ENCODE peak calls at places on chromosome 1, in nine cellular contexts. One of them, this sample, is unnamed.

GRCh38 chr1:111827946-111828345 is 72.2 kb downstream of the DDX20 start:
- DNase-seq in fibroblast of villous mesenchyme: no peak
- DNase-seq in right lobe of liver: no peak
- DNase-seq in hepatocyte: no peak
- DNase-seq in heart right ventricle: no peak
- DNase-seq in astrocyte: no peak
- DNase-seq in keratinocyte: no peak
- DNase-seq in uterus: no peak
- DNase-seq in cardiac muscle cell: no peak
- DNase-seq in this sample: no peak

GRCh38 chr1:147700042-147700711 is 29.9 kb upstream of the ACP6 start:
- DNase-seq in fibroblast of villous mesenchyme: peak
- DNase-seq in right lobe of liver: peak
- DNase-seq in keratinocyte: no peak
- DNase-seq in cardiac muscle cell: peak
- DNase-seq in astrocyte: peak
- DNase-seq in hepatocyte: peak
- DNase-seq in uterus: peak
- DNase-seq in heart right ventricle: peak
- DNase-seq in this sample: peak

GRCh38 chr1:175232335-175232734 is 39.8 kb upstream of the KIAA0040 start:
- DNase-seq in cardiac muscle cell: no peak
- DNase-seq in uterus: no peak
- DNase-seq in hepatocyte: no peak
- DNase-seq in heart right ventricle: no peak
- DNase-seq in astrocyte: no peak
- DNase-seq in fibroblast of villous mesenchyme: no peak
- DNase-seq in keratinocyte: no peak
- DNase-seq in right lobe of liver: no peak
- DNase-seq in this sample: no peak

GRCh38 chr1:50236656-50237055 is 127.9 kb downstream of the ELAVL4 start:
- DNase-seq in keratinocyte: no peak
- DNase-seq in right lobe of liver: no peak
- DNase-seq in hepatocyte: no peak
- DNase-seq in uterus: no peak
- DNase-seq in fibroblast of villous mesenchyme: no peak
- DNase-seq in cardiac muscle cell: no peak
- DNase-seq in heart right ventricle: no peak
- DNase-seq in astrocyte: no peak
- DNase-seq in this sample: no peak

GRCh38 chr1:179142889-179143299 is 61.0 kb downstream of the TOR3A start:
- DNase-seq in cardiac muscle cell: no peak
- DNase-seq in uterus: no peak
- DNase-seq in keratinocyte: peak
- DNase-seq in heart right ventricle: no peak
- DNase-seq in fibroblast of villous mesenchyme: peak
- DNase-seq in right lobe of liver: no peak
- DNase-seq in astrocyte: peak
- DNase-seq in hepatocyte: peak
- DNase-seq in this sample: peak

GRCh38 chr1:192654607-192655389 is 18.9 kb downstream of the RGS13 start:
- DNase-seq in heart right ventricle: no peak
- DNase-seq in keratinocyte: no peak
- DNase-seq in cardiac muscle cell: no peak
- DNase-seq in right lobe of liver: no peak
- DNase-seq in uterus: no peak
- DNase-seq in hepatocyte: no peak
- DNase-seq in fibroblast of villous mesenchyme: no peak
- DNase-seq in astrocyte: peak
- DNase-seq in this sample: no peak

GRCh38 chr1:208807446-208808117 is 563.4 kb upstream of the PLXNA2 start:
- DNase-seq in fibroblast of villous mesenchyme: no peak
- DNase-seq in astrocyte: peak
- DNase-seq in uterus: no peak
- DNase-seq in cardiac muscle cell: no peak
- DNase-seq in keratinocyte: peak
- DNase-seq in heart right ventricle: no peak
- DNase-seq in right lobe of liver: no peak
- DNase-seq in hepatocyte: no peak
- DNase-seq in this sample: no peak

GRCh38 chr1:21077085-21077484 is 99.6 kb downstream of the EIF4G3 start:
- DNase-seq in right lobe of liver: no peak
- DNase-seq in uterus: no peak
- DNase-seq in cardiac muscle cell: no peak
- DNase-seq in astrocyte: peak
- DNase-seq in fibroblast of villous mesenchyme: peak
- DNase-seq in hepatocyte: no peak
- DNase-seq in keratinocyte: no peak
- DNase-seq in heart right ventricle: no peak
- DNase-seq in this sample: no peak

GRCh38 chr1:43107664-43108063 is 64.4 kb downstream of the EBNA1BP2 start:
- DNase-seq in right lobe of liver: no peak
- DNase-seq in fibroblast of villous mesenchyme: no peak
- DNase-seq in uterus: no peak
- DNase-seq in keratinocyte: no peak
- DNase-seq in cardiac muscle cell: no peak
- DNase-seq in astrocyte: no peak
- DNase-seq in heart right ventricle: no peak
- DNase-seq in hepatocyte: no peak
- DNase-seq in this sample: no peak

GRCh38 chr1:236207121-236207520 is 64.8 kb downstream of the GPR137B start:
- DNase-seq in keratinocyte: no peak
- DNase-seq in astrocyte: no peak
- DNase-seq in fibroblast of villous mesenchyme: no peak
- DNase-seq in right lobe of liver: no peak
- DNase-seq in heart right ventricle: peak
- DNase-seq in cardiac muscle cell: peak
- DNase-seq in uterus: no peak
- DNase-seq in hepatocyte: no peak
- DNase-seq in this sample: no peak

GRCh38 chr1:116902718-116903390 is 6.9 kb upstream of the PTGFRN start:
- DNase-seq in astrocyte: no peak
- DNase-seq in hepatocyte: no peak
- DNase-seq in fibroblast of villous mesenchyme: no peak
- DNase-seq in keratinocyte: no peak
- DNase-seq in right lobe of liver: no peak
- DNase-seq in cardiac muscle cell: no peak
- DNase-seq in heart right ventricle: no peak
- DNase-seq in uterus: no peak
- DNase-seq in this sample: no peak

GRCh38 chr1:226548281-226549093 is at the start of gene STUM:
- DNase-seq in astrocyte: peak
- DNase-seq in cardiac muscle cell: peak
- DNase-seq in uterus: peak
- DNase-seq in hepatocyte: peak
- DNase-seq in keratinocyte: no peak
- DNase-seq in heart right ventricle: no peak
- DNase-seq in fibroblast of villous mesenchyme: peak
- DNase-seq in right lobe of liver: peak
- DNase-seq in this sample: no peak

GRCh38 chr1:5099558-5099957 is 445.1 kb downstream of the AJAP1 start:
- DNase-seq in keratinocyte: no peak
- DNase-seq in cardiac muscle cell: no peak
- DNase-seq in astrocyte: no peak
- DNase-seq in right lobe of liver: no peak
- DNase-seq in fibroblast of villous mesenchyme: no peak
- DNase-seq in uterus: no peak
- DNase-seq in heart right ventricle: no peak
- DNase-seq in hepatocyte: no peak
- DNase-seq in this sample: no peak

GRCh38 chr1:78586572-78586971 is 33.7 kb upstream of the IFI44L start:
- DNase-seq in hepatocyte: no peak
- DNase-seq in astrocyte: peak
- DNase-seq in right lobe of liver: no peak
- DNase-seq in fibroblast of villous mesenchyme: peak
- DNase-seq in heart right ventricle: no peak
- DNase-seq in keratinocyte: peak
- DNase-seq in cardiac muscle cell: no peak
- DNase-seq in uterus: no peak
- DNase-seq in this sample: no peak

GRCh38 chr1:95035536-95035935 is 37.2 kb downstream of the ALG14 start:
- DNase-seq in uterus: no peak
- DNase-seq in right lobe of liver: no peak
- DNase-seq in fibroblast of villous mesenchyme: peak
- DNase-seq in cardiac muscle cell: no peak
- DNase-seq in astrocyte: peak
- DNase-seq in heart right ventricle: no peak
- DNase-seq in hepatocyte: no peak
- DNase-seq in keratinocyte: no peak
- DNase-seq in this sample: peak

GRCh38 chr1:228317411-228317828 is 89.2 kb downstream of the TRIM11 start:
- DNase-seq in hepatocyte: no peak
- DNase-seq in fibroblast of villous mesenchyme: no peak
- DNase-seq in keratinocyte: no peak
- DNase-seq in uterus: no peak
- DNase-seq in heart right ventricle: no peak
- DNase-seq in astrocyte: no peak
- DNase-seq in cardiac muscle cell: no peak
- DNase-seq in right lobe of liver: no peak
- DNase-seq in this sample: no peak

GRCh38 chr1:26225033-26225831 is 8.8 kb upstream of the CEP85 start:
- DNase-seq in hepatocyte: peak
- DNase-seq in heart right ventricle: peak
- DNase-seq in astrocyte: peak
- DNase-seq in uterus: peak
- DNase-seq in right lobe of liver: peak
- DNase-seq in keratinocyte: no peak
- DNase-seq in fibroblast of villous mesenchyme: peak
- DNase-seq in cardiac muscle cell: peak
- DNase-seq in this sample: no peak

GRCh38 chr1:102732927-102733326 is 375.4 kb downstream of the COL11A1 start:
- DNase-seq in right lobe of liver: no peak
- DNase-seq in cardiac muscle cell: no peak
- DNase-seq in astrocyte: peak
- DNase-seq in heart right ventricle: no peak
- DNase-seq in uterus: no peak
- DNase-seq in fibroblast of villous mesenchyme: peak
- DNase-seq in hepatocyte: no peak
- DNase-seq in keratinocyte: no peak
- DNase-seq in this sample: no peak

GRCh38 chr1:204480515-204480914 is 14.1 kb downstream of the PIK3C2B start:
- DNase-seq in keratinocyte: no peak
- DNase-seq in hepatocyte: no peak
- DNase-seq in fibroblast of villous mesenchyme: no peak
- DNase-seq in uterus: no peak
- DNase-seq in cardiac muscle cell: no peak
- DNase-seq in astrocyte: no peak
- DNase-seq in heart right ventricle: no peak
- DNase-seq in right lobe of liver: no peak
- DNase-seq in this sample: no peak
- TF ChIP-seq CTCF in keratinocyte: no peak
- TF ChIP-seq CTCF in hepatocyte: no peak
- TF ChIP-seq CTCF in fibroblast of villous mesenchyme: no peak
- TF ChIP-seq CTCF in uterus: no peak
- TF ChIP-seq CTCF in cardiac muscle cell: no peak
- TF ChIP-seq CTCF in astrocyte: no peak
- TF ChIP-seq CTCF in heart right ventricle: no peak
- TF ChIP-seq CTCF in right lobe of liver: no peak
- TF ChIP-seq CTCF in this sample: no peak

GRCh38 chr1:10101929-10102328 is 69.2 kb downstream of the UBE4B start:
- DNase-seq in heart right ventricle: no peak
- DNase-seq in astrocyte: no peak
- DNase-seq in right lobe of liver: no peak
- DNase-seq in cardiac muscle cell: no peak
- DNase-seq in uterus: no peak
- DNase-seq in hepatocyte: no peak
- DNase-seq in keratinocyte: no peak
- DNase-seq in fibroblast of villous mesenchyme: no peak
- DNase-seq in this sample: no peak
- TF ChIP-seq CTCF in heart right ventricle: no peak
- TF ChIP-seq CTCF in astrocyte: peak
- TF ChIP-seq CTCF in right lobe of liver: peak
- TF ChIP-seq CTCF in cardiac muscle cell: peak
- TF ChIP-seq CTCF in uterus: no peak
- TF ChIP-seq CTCF in hepatocyte: peak
- TF ChIP-seq CTCF in keratinocyte: no peak
- TF ChIP-seq CTCF in fibroblast of villous mesenchyme: peak
- TF ChIP-seq CTCF in this sample: peak

GRCh38 chr1:201288765-201289164 is 5.5 kb downstream of the PKP1 start:
- DNase-seq in astrocyte: no peak
- DNase-seq in right lobe of liver: no peak
- DNase-seq in keratinocyte: no peak
- DNase-seq in heart right ventricle: no peak
- DNase-seq in cardiac muscle cell: no peak
- DNase-seq in uterus: no peak
- DNase-seq in hepatocyte: no peak
- DNase-seq in fibroblast of villous mesenchyme: no peak
- DNase-seq in this sample: no peak
- TF ChIP-seq CTCF in astrocyte: no peak
- TF ChIP-seq CTCF in right lobe of liver: no peak
- TF ChIP-seq CTCF in keratinocyte: peak
- TF ChIP-seq CTCF in heart right ventricle: no peak
- TF ChIP-seq CTCF in cardiac muscle cell: no peak
- TF ChIP-seq CTCF in uterus: no peak
- TF ChIP-seq CTCF in hepatocyte: no peak
- TF ChIP-seq CTCF in fibroblast of villous mesenchyme: no peak
- TF ChIP-seq CTCF in this sample: no peak

GRCh38 chr1:23804183-23804582 is 3.6 kb upstream of the GALE start:
- DNase-seq in uterus: no peak
- DNase-seq in cardiac muscle cell: no peak
- DNase-seq in astrocyte: no peak
- DNase-seq in heart right ventricle: no peak
- DNase-seq in hepatocyte: no peak
- DNase-seq in right lobe of liver: no peak
- DNase-seq in fibroblast of villous mesenchyme: no peak
- DNase-seq in keratinocyte: no peak
- DNase-seq in this sample: no peak
- TF ChIP-seq CTCF in uterus: no peak
- TF ChIP-seq CTCF in cardiac muscle cell: peak
- TF ChIP-seq CTCF in astrocyte: no peak
- TF ChIP-seq CTCF in heart right ventricle: peak
- TF ChIP-seq CTCF in hepatocyte: no peak
- TF ChIP-seq CTCF in right lobe of liver: no peak
- TF ChIP-seq CTCF in fibroblast of villous mesenchyme: peak
- TF ChIP-seq CTCF in keratinocyte: no peak
- TF ChIP-seq CTCF in this sample: no peak

This sample was measured in AG09319.